ENCODE peak calls at places on chromosomes 11 and 22, in eight cellular contexts. A is SW 1271, X is AG08395, Q is anterior cingulate cortex, S is SJSA1, U is hypothalamus, T is RCC 7860, F is BE2C. H is an unnamed sample.
A peak's percentile ranks its signal among the peaks of the same experiment; 100 is the strongest.

GRCh38 chr11:71336996-71337772 is 84.8 kb upstream of the SHANK2 start:
- DNase-seq in A (no peak), X (no peak), Q (no peak), S (no peak), U (no peak), T (no peak), F (no peak), H (no peak)

GRCh38 chr22:32905400-32905799 is 103.9 kb downstream of the TIMP3 start:
- DNase-seq in A (no peak), X (no peak), Q (no peak), S (no peak), U (no peak), T (no peak), F (peak; percentile 72), H (no peak)

GRCh38 chr11:71478216-71478840 is 25.3 kb downstream of the NADSYN1 start:
- DNase-seq in A (no peak), X (no peak), Q (no peak), S (no peak), U (no peak), T (no peak), F (no peak), H (no peak)

GRCh38 chr11:101215069-101215468 is 85.5 kb upstream of the PGR start:
- DNase-seq in A (no peak), X (no peak), Q (no peak), S (no peak), U (no peak), T (no peak), F (no peak), H (no peak)

GRCh38 chr11:114448749-114449484 is 9.7 kb downstream of the REXO2 start:
- DNase-seq in A (no peak), X (no peak), Q (no peak), S (no peak), U (no peak), T (no peak), F (no peak), H (no peak)

GRCh38 chr22:28773461-28773867 is 969 bp downstream of the CCDC117 start:
- DNase-seq in A (no peak), X (peak; percentile 62), Q (no peak), S (no peak), U (no peak), T (peak; percentile 55), F (no peak), H (no peak)

GRCh38 chr22:21652010-21652546 is 10.0 kb downstream of the SDF2L1 start:
- DNase-seq in A (peak; percentile 75), X (peak; percentile 95), Q (peak; percentile 31), S (peak; percentile 93), U (peak; percentile 56), T (peak; percentile 63), F (peak; percentile 96), H (peak; percentile 96)

GRCh38 chr22:23058481-23059336 is 11.6 kb upstream of the GNAZ start:
- DNase-seq in A (no peak), X (no peak), Q (no peak), S (no peak), U (no peak), T (no peak), F (no peak), H (no peak)

GRCh38 chr22:46763051-46763705 is 728 bp downstream of the TBC1D22A start:
- DNase-seq in A (peak; percentile 4), X (peak; percentile 34), Q (no peak), S (no peak), U (no peak), T (no peak), F (no peak), H (peak; percentile 47)

GRCh38 chr11:134763030-134763388 is 351.0 kb upstream of the B3GAT1 start:
- DNase-seq in A (no peak), X (no peak), Q (no peak), S (no peak), U (no peak), T (no peak), F (no peak), H (no peak)

GRCh38 chr11:62665630-62666258 is 632 bp downstream of the CSKMT start:
- DNase-seq in A (peak; percentile 56), X (peak; percentile 41), Q (no peak), S (peak; percentile 70), U (peak; percentile 51), T (peak; percentile 10), F (peak; percentile 24), H (peak; percentile 30)

GRCh38 chr11:117771197-117771596 is 25.8 kb downstream of the DSCAML1 start:
- DNase-seq in A (no peak), X (no peak), Q (no peak), S (no peak), U (no peak), T (no peak), F (no peak), H (no peak)

GRCh38 chr11:134543144-134544044 is 131.4 kb upstream of the B3GAT1 start:
- DNase-seq in A (no peak), X (no peak), Q (no peak), S (no peak), U (no peak), T (no peak), F (no peak), H (no peak)

GRCh38 chr22:29727248-29727551 is 7.4 kb downstream of the CABP7 start:
- DNase-seq in A (no peak), X (peak; percentile 69), Q (no peak), S (peak; percentile 63), U (no peak), T (peak; percentile 5), F (peak; percentile 81), H (peak; percentile 63)

GRCh38 chr22:49993649-49994360 is 18.8 kb downstream of the IL17REL start:
- DNase-seq in A (no peak), X (no peak), Q (no peak), S (no peak), U (no peak), T (no peak), F (peak; percentile 6), H (no peak)

GRCh38 chr22:35072939-35073338 is 7.0 kb downstream of the ISX start:
- DNase-seq in A (no peak), X (peak; percentile 7), Q (no peak), S (no peak), U (no peak), T (peak; percentile 7), F (no peak), H (no peak)

GRCh38 chr11:94815705-94816344 is 47.7 kb downstream of the AMOTL1 start:
- DNase-seq in A (peak; percentile 58), X (no peak), Q (no peak), S (no peak), U (no peak), T (peak; percentile 18), F (no peak), H (peak; percentile 67)

GRCh38 chr11:45071232-45071631 is 75.2 kb upstream of the PRDM11 start:
- DNase-seq in A (no peak), X (no peak), Q (no peak), S (no peak), U (no peak), T (no peak), F (no peak), H (no peak)

GRCh38 chr22:48885919-48886305 is 941.8 kb downstream of the BRD1 start:
- DNase-seq in A (no peak), X (no peak), Q (no peak), S (peak; percentile 16), U (no peak), T (no peak), F (no peak), H (no peak)

GRCh38 chr22:24455751-24456426 is 28.5 kb downstream of the ADORA2A start:
- DNase-seq in A (no peak), X (no peak), Q (no peak), S (no peak), U (no peak), T (no peak), F (no peak), H (no peak)

GRCh38 chr11:87722756-87723599 is 452.3 kb downstream of the RAB38 start:
- DNase-seq in A (peak; percentile 19), X (peak; percentile 37), Q (no peak), S (no peak), U (no peak), T (peak; percentile 9), F (peak; percentile 26), H (peak; percentile 66)

GRCh38 chr11:3126207-3126865 is 38.8 kb downstream of the OSBPL5 start:
- DNase-seq in A (no peak), X (no peak), Q (no peak), S (no peak), U (no peak), T (no peak), F (peak; percentile 1), H (no peak)

GRCh38 chr22:48456449-48456848 is 1371.2 kb downstream of the BRD1 start:
- DNase-seq in A (no peak), X (peak; percentile 20), Q (no peak), S (peak; percentile 69), U (no peak), T (no peak), F (no peak), H (no peak)

GRCh38 chr11:85316967-85317366 is 310.2 kb downstream of the DLG2 start:
- DNase-seq in A (no peak), X (no peak), Q (no peak), S (no peak), U (no peak), T (no peak), F (no peak), H (no peak)

GRCh38 chr11:126502159-126502558 is 146.7 kb downstream of the ST3GAL4 start:
- DNase-seq in A (no peak), X (no peak), Q (no peak), S (no peak), U (no peak), T (no peak), F (peak; percentile 46), H (no peak)

GRCh38 chr11:100340416-100341323 is 346.4 kb upstream of the ARHGAP42 start:
- DNase-seq in A (no peak), X (no peak), Q (no peak), S (no peak), U (no peak), T (no peak), F (no peak), H (no peak)

H was measured in SJCRH30.